ENCODE peak calls at places on chromosomes 3 and 15, in four cellular contexts. One of them, this sample, is unnamed.

GRCh38 chr3:83048556-83048955 is 1287.1 kb upstream of the GBE1 start:
- DNase-seq in K562: no peak
- DNase-seq in GM12878: no peak
- DNase-seq in HepG2: no peak
- DNase-seq in this sample: no peak

GRCh38 chr15:67173015-67173414 is 81.4 kb downstream of the AAGAB start:
- DNase-seq in K562: no peak
- DNase-seq in HepG2: no peak
- DNase-seq in GM12878: no peak
- DNase-seq in this sample: no peak

GRCh38 chr3:153315781-153316180 is 153.8 kb downstream of the RAP2B start:
- DNase-seq in K562: no peak
- DNase-seq in HepG2: no peak
- DNase-seq in GM12878: no peak
- DNase-seq in this sample: no peak

GRCh38 chr3:38480093-38480445 is 16.1 kb upstream of the EXOG start:
- DNase-seq in K562: no peak
- DNase-seq in HepG2: no peak
- DNase-seq in GM12878: no peak
- DNase-seq in this sample: no peak

GRCh38 chr3:37601832-37602231 is 259.8 kb upstream of the CTDSPL start:
- DNase-seq in HepG2: no peak
- DNase-seq in GM12878: no peak
- DNase-seq in K562: no peak
- DNase-seq in this sample: no peak

GRCh38 chr15:60871731-60872130 is 357.4 kb downstream of the RORA start:
- DNase-seq in K562: no peak
- DNase-seq in GM12878: no peak
- DNase-seq in HepG2: no peak
- DNase-seq in this sample: no peak

GRCh38 chr3:183008799-183009198 is 28.5 kb upstream of the DCUN1D1 start:
- DNase-seq in GM12878: no peak
- DNase-seq in HepG2: no peak
- DNase-seq in K562: no peak
- DNase-seq in this sample: no peak

GRCh38 chr3:101509811-101510210 is 3.2 kb downstream of the SENP7 start:
- DNase-seq in HepG2: no peak
- DNase-seq in K562: no peak
- DNase-seq in GM12878: no peak
- DNase-seq in this sample: no peak

GRCh38 chr3:170089862-170090600 is 52.2 kb downstream of the GPR160 start:
- DNase-seq in K562: no peak
- DNase-seq in HepG2: no peak
- DNase-seq in GM12878: no peak
- DNase-seq in this sample: no peak

GRCh38 chr3:127990051-127990450 is 62.2 kb upstream of the SEC61A1 start:
- DNase-seq in K562: no peak
- DNase-seq in HepG2: no peak
- DNase-seq in GM12878: no peak
- DNase-seq in this sample: no peak

GRCh38 chr15:32704343-32705076 is 13.3 kb upstream of the GREM1 start:
- DNase-seq in HepG2: no peak
- DNase-seq in K562: no peak
- DNase-seq in GM12878: no peak
- DNase-seq in this sample: no peak

GRCh38 chr3:195559723-195560409 is 16.7 kb upstream of the PPP1R2 start:
- DNase-seq in K562: no peak
- DNase-seq in HepG2: peak; percentile 28
- DNase-seq in GM12878: no peak
- DNase-seq in this sample: no peak

GRCh38 chr3:177150970-177151627 is 46.2 kb downstream of the TBL1XR1 start:
- DNase-seq in K562: no peak
- DNase-seq in HepG2: peak; percentile 18
- DNase-seq in GM12878: peak; percentile 48
- DNase-seq in this sample: no peak

GRCh38 chr3:8972614-8973013 is 9.3 kb upstream of the RAD18 start:
- DNase-seq in HepG2: peak; percentile 20
- DNase-seq in K562: peak; percentile 91
- DNase-seq in GM12878: no peak
- DNase-seq in this sample: no peak

GRCh38 chr15:41969851-41970431 is 2.4 kb downstream of the EHD4 start:
- DNase-seq in GM12878: peak; percentile 88
- DNase-seq in HepG2: no peak
- DNase-seq in K562: no peak
- DNase-seq in this sample: no peak

GRCh38 chr3:192409203-192409837 is 318.0 kb downstream of the FGF12 start:
- DNase-seq in K562: no peak
- DNase-seq in HepG2: no peak
- DNase-seq in GM12878: no peak
- DNase-seq in this sample: peak; percentile 65

GRCh38 chr3:191330309-191330712 is at the start of gene UTS2B:
- DNase-seq in K562: peak; percentile 9
- DNase-seq in GM12878: no peak
- DNase-seq in HepG2: peak; percentile 16
- DNase-seq in this sample: no peak

GRCh38 chr15:70469651-70470555 is 293.5 kb downstream of the UACA start:
- DNase-seq in K562: no peak
- DNase-seq in HepG2: no peak
- DNase-seq in GM12878: no peak
- DNase-seq in this sample: no peak

GRCh38 chr3:184419171-184419570 is 39.3 kb downstream of the CHRD start:
- DNase-seq in GM12878: no peak
- DNase-seq in K562: no peak
- DNase-seq in HepG2: no peak
- DNase-seq in this sample: no peak

GRCh38 chr3:192943384-192943783 is 25.7 kb upstream of the MB21D2 start:
- DNase-seq in GM12878: no peak
- DNase-seq in K562: no peak
- DNase-seq in HepG2: no peak
- DNase-seq in this sample: no peak

GRCh38 chr15:65641723-65642475 is 20.2 kb downstream of the SLC24A1 start:
- DNase-seq in K562: no peak
- DNase-seq in GM12878: no peak
- DNase-seq in HepG2: peak; percentile 12
- DNase-seq in this sample: no peak

GRCh38 chr15:35858707-35859106 is 312.7 kb upstream of the DPH6 start:
- DNase-seq in HepG2: no peak
- DNase-seq in K562: no peak
- DNase-seq in GM12878: no peak
- DNase-seq in this sample: no peak

DNA sequence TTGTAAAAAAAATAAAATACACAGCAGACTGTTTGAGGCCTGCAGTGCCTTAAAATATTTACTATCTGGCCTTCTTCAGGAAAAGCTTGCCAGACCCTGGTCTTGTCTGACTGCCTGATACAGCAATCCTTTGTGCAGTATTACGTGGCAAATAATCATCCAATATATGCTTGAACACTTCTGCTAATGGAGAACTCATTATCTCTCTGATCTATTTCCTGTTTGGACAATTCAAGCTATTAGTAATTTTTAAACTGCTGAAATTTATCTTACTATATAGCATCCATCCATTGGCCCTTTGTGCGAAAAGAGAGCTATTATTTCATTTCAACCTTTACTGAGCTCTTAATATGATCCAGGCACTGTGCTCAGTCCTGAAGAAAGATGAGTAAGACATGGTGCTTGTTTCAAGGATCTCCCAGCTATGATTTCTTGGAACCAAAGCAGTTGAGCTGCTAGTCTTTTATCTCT is 15.9 kb downstream of the ATG7 start:
- DNase-seq in K562: no peak
- DNase-seq in GM12878: no peak
- DNase-seq in HepG2: no peak
- DNase-seq in this sample: no peak
- TF ChIP-seq CBFB in K562: no peak
- TF ChIP-seq CBFB in GM12878: no peak
- TF ChIP-seq CBFB in HepG2: no peak
- TF ChIP-seq CBFB in this sample: no peak

DNA sequence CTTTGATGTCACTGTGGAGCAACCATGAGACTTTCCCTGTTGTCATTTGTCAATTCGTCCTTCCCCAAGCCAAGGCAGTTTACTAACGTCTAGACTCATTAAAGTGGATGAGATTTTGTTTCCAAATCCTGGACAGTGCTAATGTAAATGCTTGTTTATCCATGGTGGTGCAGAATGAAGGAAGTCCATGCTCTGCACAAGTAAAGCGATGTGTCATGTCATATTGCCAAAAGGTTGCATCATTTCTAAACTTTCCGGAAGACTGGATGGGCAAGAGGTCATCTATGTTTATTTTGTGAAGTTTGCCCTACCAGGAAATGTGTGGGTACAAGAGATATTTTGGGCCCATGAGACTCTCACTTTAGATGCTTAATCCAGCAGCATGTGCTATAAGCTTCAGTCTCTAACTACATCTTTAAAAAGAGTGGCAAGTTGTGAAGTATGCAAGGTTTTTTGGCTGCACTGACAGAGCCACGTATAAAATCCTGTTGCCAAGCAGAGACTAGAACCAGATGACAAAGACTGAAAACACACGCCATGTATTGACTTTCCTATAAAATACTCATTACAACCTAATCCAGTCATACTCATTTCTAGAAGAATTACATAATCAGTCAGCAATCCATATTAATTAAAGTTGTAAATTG is 72.1 kb upstream of the FNDC3B start:
- DNase-seq in GM12878: no peak
- DNase-seq in K562: no peak
- DNase-seq in HepG2: peak; percentile 96
- DNase-seq in this sample: no peak
- TF ChIP-seq CBFB in GM12878: no peak
- TF ChIP-seq CBFB in K562: no peak
- TF ChIP-seq CBFB in HepG2: peak; percentile 35
- TF ChIP-seq CBFB in this sample: no peak

GRCh38 chr3:71016141-71016845 is 567.2 kb downstream of the FOXP1 start:
- DNase-seq in K562: no peak
- DNase-seq in GM12878: no peak
- DNase-seq in HepG2: peak; percentile 49
- DNase-seq in this sample: no peak
- TF ChIP-seq CBFB in K562: no peak
- TF ChIP-seq CBFB in GM12878: no peak
- TF ChIP-seq CBFB in HepG2: no peak
- TF ChIP-seq CBFB in this sample: no peak

GRCh38 chr3:70849911-70850699 is 537.7 kb upstream of the MDFIC2 start:
- DNase-seq in HepG2: no peak
- DNase-seq in K562: no peak
- DNase-seq in GM12878: no peak
- DNase-seq in this sample: no peak
- TF ChIP-seq CBFB in HepG2: no peak
- TF ChIP-seq CBFB in K562: no peak
- TF ChIP-seq CBFB in GM12878: no peak
- TF ChIP-seq CBFB in this sample: no peak

DNA sequence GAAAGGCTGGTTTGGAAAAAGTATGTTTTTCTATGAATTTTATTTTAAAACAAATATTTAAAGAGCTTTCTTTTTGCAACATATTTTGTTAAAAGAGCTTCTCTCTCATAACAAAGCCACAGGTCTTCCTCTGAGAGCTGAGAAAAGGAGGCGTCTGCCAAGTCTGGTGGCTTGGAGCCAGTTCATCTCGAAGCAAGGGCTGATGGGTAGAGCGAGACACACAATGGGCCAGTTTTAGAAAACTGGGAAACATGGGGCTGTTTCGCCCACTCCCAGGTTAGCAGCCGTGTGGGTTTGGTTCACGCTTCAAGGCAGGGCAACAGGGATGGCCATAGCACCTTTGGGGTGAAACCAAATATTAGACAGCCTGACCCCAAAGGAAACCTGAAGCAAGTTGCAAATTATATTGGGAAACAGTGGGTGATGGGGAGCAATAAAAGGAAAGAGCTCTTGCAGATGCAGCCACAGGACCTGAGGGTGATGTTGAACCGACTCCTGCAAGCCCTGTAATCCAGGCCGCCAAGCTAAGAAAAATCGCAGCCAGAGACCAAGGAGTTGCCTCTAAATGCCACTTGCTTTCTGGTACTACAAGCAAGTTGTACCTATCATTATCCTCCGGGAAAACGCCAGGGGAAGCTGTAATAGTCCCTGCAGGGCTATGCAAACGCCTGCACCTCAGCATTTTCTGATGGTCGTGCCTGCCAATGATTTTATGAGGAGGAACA is 88.4 kb upstream of the GALNT15 start:
- DNase-seq in HepG2: no peak
- DNase-seq in GM12878: no peak
- DNase-seq in K562: no peak
- DNase-seq in this sample: no peak
- TF ChIP-seq CBFB in HepG2: no peak
- TF ChIP-seq CBFB in GM12878: no peak
- TF ChIP-seq CBFB in K562: no peak
- TF ChIP-seq CBFB in this sample: no peak